ENCODE peak calls at places on chromosomes 4 and X, in four cellular contexts. L, J, Y and D are unnamed samples. For H3K36me3, the result is how much of the 10 kb centered on the place peaks cover.

GRCh38 chr4:75018811-75019210 is 85.9 kb downstream of the PARM1 start:
- DNase-seq in L (no peak), J (no peak), Y (no peak), D (no peak)

GRCh38 chr4:186946682-186947294 is 223.1 kb upstream of the FAT1 start:
- DNase-seq in L (no peak), J (peak), Y (peak), D (no peak)

GRCh38 chr4:67680568-67681222 is 20.3 kb downstream of the UBA6 start:
- DNase-seq in L (no peak), J (no peak), Y (no peak), D (no peak)

GRCh38 chr4:39037491-39037825 is 5.2 kb upstream of the TMEM156 start:
- DNase-seq in L (no peak), J (peak), Y (no peak), D (no peak)

GRCh38 chr4:170089743-170090666 is at the start of gene AADAT:
- DNase-seq in L (no peak), J (peak), Y (peak), D (peak)

GRCh38 chrX:135345328-135345645 is 36.0 kb downstream of the ETDC start:
- DNase-seq in L (no peak), J (no peak), Y (peak), D (peak)

GRCh38 chrX:101206471-101206870 is 13.1 kb upstream of the DRP2 start:
- DNase-seq in L (no peak), J (peak), Y (no peak), D (no peak)

GRCh38 chr4:147029296-147029695 is 83.6 kb upstream of the TTC29 start:
- DNase-seq in L (no peak), J (no peak), Y (no peak), D (no peak)

GRCh38 chr4:142901166-142901662 is 55.1 kb upstream of the INPP4B start:
- DNase-seq in L (no peak), J (no peak), Y (no peak), D (no peak)

GRCh38 chr4:41212221-41213203 is 1.8 kb downstream of the APBB2 start:
- DNase-seq in L (no peak), J (peak), Y (peak), D (peak)

GRCh38 chr4:186144596-186145569 is 40.4 kb downstream of the FAM149A start:
- DNase-seq in L (no peak), J (peak), Y (peak), D (peak)

GRCh38 chr4:167290684-167291083 is 56.4 kb upstream of the SPOCK3 start:
- DNase-seq in L (no peak), J (peak), Y (no peak), D (no peak)

GRCh38 chr4:42309571-42310260 is 87.6 kb upstream of the SHISA3 start:
- DNase-seq in L (no peak), J (no peak), Y (no peak), D (no peak)

GRCh38 chr4:76689079-76689817 is 208.7 kb downstream of the SOWAHB start:
- DNase-seq in L (no peak), J (peak), Y (peak), D (no peak)

GRCh38 chrX:54483946-54484345 is 12.1 kb downstream of the FGD1 start:
- DNase-seq in L (no peak), J (no peak), Y (no peak), D (no peak)

GRCh38 chr4:109049926-109050325 is 252.5 kb downstream of the COL25A1 start:
- DNase-seq in L (no peak), J (no peak), Y (no peak), D (no peak)

GRCh38 chrX:42269186-42269585 is 345.8 kb upstream of the CASK start:
- DNase-seq in L (no peak), J (no peak), Y (no peak), D (no peak)

GRCh38 chr4:56435748-56436442 is at the start of gene PAICS:
- DNase-seq in L (peak), J (peak), Y (peak), D (peak)

GRCh38 chrX:40780123-40780522 is 44.8 kb upstream of the MED14 start:
- DNase-seq in L (no peak), J (no peak), Y (no peak), D (no peak)

GRCh38 chr4:67273676-67274075 is 271.6 kb downstream of the CENPC start:
- DNase-seq in L (no peak), J (no peak), Y (no peak), D (no peak)

GRCh38 chr4:25061602-25062001 is 30.9 kb upstream of the LGI2 start:
- DNase-seq in L (no peak), J (no peak), Y (no peak), D (no peak)

GRCh38 chr4:52910115-52910514 is 48.0 kb downstream of the RASL11B start:
- DNase-seq in L (no peak), J (no peak), Y (no peak), D (no peak)

GRCh38 chr4:158186815-158187214 is 14.0 kb upstream of the GASK1B start:
- DNase-seq in L (no peak), J (no peak), Y (no peak), D (no peak)

GRCh38 chrX:13837290-13837745 is 20.4 kb upstream of the GPM6B start:
- DNase-seq in L (no peak), J (peak), Y (no peak), D (no peak)

GRCh38 chr4:37928896-37929537 is 31.2 kb upstream of the PTTG2 start:
- DNase-seq in L (no peak), J (no peak), Y (no peak), D (no peak)

GRCh38 chr4:27861381-27861787 is 1000.7 kb downstream of the STIM2 start:
- DNase-seq in L (no peak), J (peak), Y (peak), D (no peak)

DNA sequence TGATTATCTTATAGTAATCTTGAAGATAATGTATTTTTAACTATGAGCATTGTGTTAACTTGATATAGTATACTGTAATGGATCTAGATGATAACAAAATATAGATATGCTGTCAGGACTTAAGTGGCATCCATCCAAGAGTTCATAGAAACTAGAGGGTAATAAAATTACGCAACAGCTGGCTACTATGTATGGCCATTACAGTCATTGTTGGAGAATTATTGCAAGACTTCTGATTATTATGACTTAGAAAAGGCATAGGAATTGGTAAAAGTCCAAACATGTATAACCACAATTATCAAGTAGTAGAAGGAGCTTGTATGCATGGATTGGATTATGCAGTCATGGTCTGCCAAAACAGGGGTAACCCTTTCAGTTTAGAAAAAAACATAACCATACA is 9.5 kb downstream of the OGT start:
- DNase-seq in L (no peak), J (no peak), Y (no peak), D (no peak)
- H3K36me3 ChIP-seq in L (under half), J (under half), Y (under half), D (under half)

GRCh38 chr4:145125396-145125795 is 27.3 kb downstream of the ABCE1 start:
- DNase-seq in L (no peak), J (no peak), Y (no peak), D (no peak)

GRCh38 chr4:145132521-145133098 is 34.5 kb downstream of the ABCE1 start:
- DNase-seq in L (no peak), J (no peak), Y (no peak), D (no peak)

GRCh38 chr4:145131848-145132247 is 33.7 kb downstream of the ABCE1 start:
- DNase-seq in L (no peak), J (no peak), Y (no peak), D (no peak)

GRCh38 chr4:145130788-145131398 is 32.8 kb downstream of the ABCE1 start:
- DNase-seq in L (no peak), J (no peak), Y (no peak), D (no peak)

DNA sequence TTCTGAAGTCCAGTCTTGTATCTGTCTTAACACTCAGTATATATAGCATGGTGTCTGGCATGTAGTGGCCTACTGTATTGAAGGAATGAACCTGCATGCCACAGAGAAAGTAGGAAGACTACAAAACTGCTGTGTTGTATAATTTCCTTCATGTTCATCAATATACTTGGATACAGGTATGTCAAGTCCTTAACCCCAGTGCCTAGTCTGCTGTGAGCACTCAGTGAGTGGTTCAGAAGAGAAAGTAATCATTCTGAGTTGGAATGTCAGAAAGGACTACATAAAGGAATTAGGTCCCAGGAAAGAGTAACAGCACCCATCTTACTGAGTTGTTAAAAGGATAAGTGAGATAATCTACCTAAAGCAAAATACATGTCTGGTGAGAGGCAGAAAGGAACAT is 32.0 kb downstream of the ABCE1 start:
- DNase-seq in L (no peak), J (no peak), Y (no peak), D (no peak)
- H3K36me3 ChIP-seq in L (under half), J (under half), Y (under half), D (under half)

DNA sequence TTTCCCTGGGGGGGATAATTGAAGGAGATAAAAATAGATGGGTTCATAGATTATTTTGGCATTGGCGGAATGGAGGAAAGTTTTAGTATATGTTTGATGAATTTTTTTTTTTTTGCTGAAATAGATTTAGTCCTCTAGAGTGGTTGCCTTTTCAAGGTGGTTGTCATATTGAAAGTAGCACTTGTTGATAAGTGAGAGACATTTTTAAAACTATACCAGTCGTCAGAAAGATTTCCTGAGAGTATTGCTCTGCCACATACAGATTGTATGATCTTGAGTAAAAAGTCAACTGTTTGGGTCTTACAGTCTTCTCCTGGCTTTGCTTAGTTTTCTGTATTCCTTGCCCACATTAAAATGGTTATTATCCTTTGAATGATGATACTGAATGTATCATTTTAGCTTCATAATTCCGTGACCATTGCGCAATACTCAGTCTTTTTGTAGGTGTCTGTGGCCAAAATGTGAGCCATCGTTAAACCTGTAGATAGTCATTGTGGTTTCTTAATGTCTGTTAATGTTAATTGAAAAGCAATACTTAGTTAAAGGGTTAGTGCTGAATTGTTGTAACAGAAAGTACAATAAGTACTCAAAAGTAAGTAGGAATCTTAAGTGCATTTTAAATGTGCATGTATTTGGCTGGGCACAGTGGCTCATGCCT is 7.2 kb downstream of the SMARCAD1 start:
- DNase-seq in L (no peak), J (no peak), Y (no peak), D (no peak)
- H3K36me3 ChIP-seq in L (under half), J (under half), Y (under half), D (under half)

GRCh38 chrX:2875798-2876399 is 47.2 kb downstream of the GYG2 start:
- DNase-seq in L (no peak), J (peak), Y (no peak), D (no peak)

GRCh38 chrX:2883770-2884169 is 45.4 kb downstream of the ARSD start:
- DNase-seq in L (no peak), J (no peak), Y (no peak), D (no peak)

GRCh38 chrX:2875136-2875481 is 46.4 kb downstream of the GYG2 start:
- DNase-seq in L (no peak), J (no peak), Y (no peak), D (no peak)

GRCh38 chrX:2878563-2878962 is 49.8 kb downstream of the GYG2 start:
- DNase-seq in L (no peak), J (no peak), Y (no peak), D (no peak)

GRCh38 chrX:2879670-2880069 is 49.5 kb downstream of the ARSD start:
- DNase-seq in L (no peak), J (no peak), Y (no peak), D (no peak)
- H3K36me3 ChIP-seq in L (under half), J (under half), Y (under half), D (under half)

DNA sequence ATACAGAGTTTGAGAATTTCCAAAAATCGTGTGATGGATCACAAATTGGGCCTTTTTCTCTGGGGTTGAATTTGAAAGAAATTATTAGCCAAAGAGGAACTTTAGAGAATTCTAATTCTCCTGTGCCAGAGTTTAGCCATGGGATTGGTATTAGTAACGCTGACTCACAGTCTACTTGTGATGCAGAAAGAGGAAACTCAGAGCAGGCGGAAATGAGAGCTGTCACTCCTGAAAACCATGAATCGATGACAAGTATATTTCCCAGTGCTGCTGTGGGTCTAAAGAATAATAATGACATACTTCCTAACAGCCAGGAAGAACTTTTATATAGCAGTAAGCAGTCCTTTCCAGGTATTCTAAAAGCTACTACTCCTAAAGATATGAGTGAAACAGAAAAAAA is 64.9 kb downstream of the N4BP2 start:
- DNase-seq in L (no peak), J (no peak), Y (no peak), D (no peak)
- H3K36me3 ChIP-seq in L (under half), J (under half), Y (under half), D (under half)

GRCh38 chrX:337331-337831 is 18.8 kb upstream of the GTPBP6 start:
- DNase-seq in L (no peak), J (no peak), Y (no peak), D (peak)

GRCh38 chrX:334971-335757 is 16.6 kb upstream of the GTPBP6 start:
- DNase-seq in L (no peak), J (no peak), Y (peak), D (peak)

GRCh38 chrX:335758-336155 is 17.2 kb upstream of the GTPBP6 start:
- DNase-seq in L (no peak), J (no peak), Y (no peak), D (peak)

GRCh38 chrX:334331-334891 is 15.8 kb upstream of the GTPBP6 start:
- DNase-seq in L (no peak), J (no peak), Y (peak), D (peak)

GRCh38 chrX:336227-336626 is 17.6 kb upstream of the GTPBP6 start:
- DNase-seq in L (no peak), J (no peak), Y (no peak), D (peak)
- H3K36me3 ChIP-seq in L (under half), J (under half), Y (under half), D (under half)

GRCh38 chr4:145782756-145783155 is 102.8 kb downstream of the C4orf51 start:
- DNase-seq in L (no peak), J (no peak), Y (no peak), D (no peak)

GRCh38 chr4:145781306-145781705 is 101.4 kb downstream of the C4orf51 start:
- DNase-seq in L (no peak), J (no peak), Y (no peak), D (no peak)

GRCh38 chr4:145775406-145775805 is 95.5 kb downstream of the C4orf51 start:
- DNase-seq in L (no peak), J (no peak), Y (no peak), D (no peak)

GRCh38 chr4:145776208-145776607 is 96.3 kb downstream of the C4orf51 start:
- DNase-seq in L (no peak), J (no peak), Y (no peak), D (no peak)

DNA sequence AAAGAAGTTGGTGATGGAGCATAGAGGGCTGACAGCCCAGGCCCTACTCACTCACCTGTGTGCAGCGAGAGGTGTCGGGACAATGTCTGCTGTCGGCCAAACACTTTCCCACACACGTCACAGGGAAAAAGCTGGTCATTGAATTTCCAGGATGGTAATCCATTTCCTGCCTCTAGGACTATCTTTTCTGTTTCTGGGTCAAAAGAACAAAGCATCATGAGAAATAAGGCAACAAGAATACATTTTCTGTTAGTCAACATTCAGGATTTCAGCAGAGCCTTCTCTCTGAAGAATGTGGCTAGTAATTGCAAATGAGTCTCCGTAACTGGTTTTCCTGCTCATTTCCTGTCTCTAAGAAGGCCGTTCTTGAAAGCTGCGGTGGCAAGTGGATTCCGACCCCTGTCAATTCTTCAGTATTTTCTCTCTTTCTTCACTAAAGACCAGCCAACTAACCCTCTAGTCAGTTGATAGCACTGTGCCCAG is 99.4 kb downstream of the C4orf51 start:
- DNase-seq in L (no peak), J (no peak), Y (no peak), D (no peak)
- H3K36me3 ChIP-seq in L (under half), J (under half), Y (under half), D (under half)

DNA sequence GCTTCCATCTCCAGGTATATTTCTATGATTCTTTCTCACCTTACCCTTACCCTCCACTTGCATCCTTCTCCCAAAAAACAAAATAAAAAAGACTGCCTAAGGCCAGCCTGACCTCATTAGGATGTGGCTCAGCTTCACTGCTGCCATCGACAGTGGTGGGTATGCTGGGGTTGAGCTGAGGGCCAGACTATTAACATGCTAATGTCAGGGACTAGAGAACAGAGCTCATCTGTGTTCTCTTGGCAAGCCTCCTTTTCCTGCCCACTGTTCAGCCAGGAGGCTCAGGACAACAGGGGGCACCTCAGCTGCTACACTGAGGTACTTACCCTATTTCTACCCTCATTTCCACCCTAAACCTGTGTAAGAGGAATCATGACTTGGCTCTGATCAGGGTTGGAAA is 59.3 kb downstream of the MSN start:
- DNase-seq in L (no peak), J (no peak), Y (no peak), D (no peak)
- H3K36me3 ChIP-seq in L (under half), J (under half), Y (under half), D (under half)

GRCh38 chrX:149497054-149497453 is 8.1 kb downstream of the IDS start:
- DNase-seq in L (no peak), J (no peak), Y (no peak), D (no peak)
- H3K36me3 ChIP-seq in L (under half), J (under half), Y (under half), D (under half)

DNA sequence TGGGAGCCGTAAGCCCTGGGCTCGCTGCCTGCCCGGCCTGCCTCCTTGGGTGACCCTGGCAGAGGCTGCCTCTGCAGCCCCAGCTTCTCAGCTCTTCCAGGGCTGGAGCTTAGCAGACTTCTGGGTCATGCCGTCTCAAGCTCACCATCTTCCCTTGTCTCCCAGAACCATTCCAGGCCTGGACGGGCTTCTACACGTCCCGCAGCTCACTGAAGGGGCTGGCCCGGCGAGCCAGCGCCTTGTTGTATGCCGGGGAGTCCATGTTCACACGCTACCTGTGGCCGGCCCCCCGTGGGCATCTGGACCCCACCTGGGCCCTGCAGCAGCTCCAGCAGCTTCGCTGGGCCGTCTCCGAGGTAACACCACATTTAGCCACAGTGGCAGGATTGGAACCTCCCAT is 22.0 kb downstream of the MAN2B2 start:
- DNase-seq in L (no peak), J (no peak), Y (no peak), D (no peak)
- H3K36me3 ChIP-seq in L (under half), J (under half), Y (under half), D (under half)